ENCODE peak calls at places on chromosomes 6 and 20, in six cellular contexts. Z is tibial artery, A is brain microvascular endothelial cell, P is psoas muscle, K is kidney tubule cell, H is T-helper 1 cell. V is an unnamed sample.
A peak's percentile ranks its signal among the peaks of the same experiment; 100 is the strongest.

GRCh38 chr6:10256113-10256690 is 158.7 kb downstream of the TFAP2A start:
- DNase-seq in A (peak; percentile 11), Z (no peak), H (no peak), K (peak; percentile 40), P (no peak), V (no peak)

GRCh38 chr6:96089173-96089572 is 73.4 kb downstream of the FUT9 start:
- DNase-seq in P (no peak), H (no peak), Z (no peak), K (peak; percentile 12), A (no peak), V (no peak)

GRCh38 chr20:17225891-17226409 is 890 bp upstream of the PCSK2 start:
- DNase-seq in A (no peak), K (peak; percentile 28), H (no peak), P (peak; percentile 34), Z (no peak), V (no peak)

GRCh38 chr6:31901953-31902643 is at the start of gene ZBTB12:
- DNase-seq in H (peak; percentile 84), A (peak; percentile 89), K (peak; percentile 90), P (peak; percentile 93), Z (peak; percentile 87), V (peak; percentile 75)

GRCh38 chr20:36571564-36572504 is 1.6 kb upstream of the TGIF2 start:
- DNase-seq in H (no peak), K (no peak), P (no peak), A (no peak), Z (no peak), V (no peak)

GRCh38 chr6:446418-447366 is 55.1 kb downstream of the IRF4 start:
- DNase-seq in A (no peak), Z (no peak), H (peak; percentile 89), P (no peak), K (no peak), V (no peak)

GRCh38 chr6:20279608-20280287 is 67.5 kb upstream of the MBOAT1 start:
- DNase-seq in P (no peak), K (peak; percentile 50), A (no peak), H (no peak), Z (no peak), V (no peak)

GRCh38 chr20:13148402-13148801 is 72.7 kb upstream of the ISM1 start:
- DNase-seq in P (no peak), Z (no peak), A (no peak), H (no peak), K (no peak), V (no peak)

GRCh38 chr6:170210026-170210390 is 80.9 kb downstream of the DLL1 start:
- DNase-seq in A (no peak), H (no peak), K (no peak), P (no peak), Z (peak; percentile 6), V (no peak)

GRCh38 chr6:110190726-110191125 is 10.5 kb downstream of the CDC40 start:
- DNase-seq in K (no peak), Z (no peak), A (no peak), H (no peak), P (no peak), V (no peak)

GRCh38 chr20:60294627-60295026 is 336.4 kb downstream of the CDH26 start:
- DNase-seq in P (no peak), H (peak; percentile 5), K (no peak), Z (no peak), A (no peak), V (no peak)

GRCh38 chr6:133973109-133973971 is 20.3 kb downstream of the TBPL1 start:
- DNase-seq in A (no peak), Z (no peak), H (peak; percentile 46), P (no peak), K (peak; percentile 70), V (no peak)

GRCh38 chr6:154882107-154882506 is 113.0 kb upstream of the TIAM2 start:
- DNase-seq in K (peak; percentile 45), H (no peak), Z (no peak), P (no peak), A (no peak), V (no peak)

GRCh38 chr20:32466739-32467505 is 108.8 kb downstream of the ASXL1 start:
- DNase-seq in H (no peak), Z (no peak), K (no peak), A (no peak), P (peak; percentile 31), V (no peak)

GRCh38 chr6:159375014-159375413 is 205.8 kb downstream of the FNDC1 start:
- DNase-seq in Z (no peak), A (no peak), H (no peak), P (no peak), K (no peak), V (no peak)

GRCh38 chr6:110822248-110822647 is 7.0 kb upstream of the CDK19 start:
- DNase-seq in H (no peak), Z (no peak), A (no peak), P (no peak), K (no peak), V (no peak)

GRCh38 chr6:129007819-129008218 is 124.9 kb downstream of the LAMA2 start:
- DNase-seq in Z (no peak), K (no peak), H (no peak), P (no peak), A (no peak), V (no peak)

GRCh38 chr6:33505544-33506330 is 51.4 kb downstream of the ZBTB9 start:
- DNase-seq in H (no peak), Z (no peak), P (no peak), A (no peak), K (no peak), V (no peak)

GRCh38 chr6:3911614-3912336 is 62.6 kb downstream of the FAM50B start:
- DNase-seq in P (peak; percentile 68), K (peak; percentile 93), A (peak; percentile 95), H (no peak), Z (peak; percentile 58), V (peak; percentile 69)

GRCh38 chr6:1617466-1618304 is 8.0 kb downstream of the FOXC1 start:
- DNase-seq in Z (no peak), A (no peak), P (peak; percentile 27), H (no peak), K (peak; percentile 27), V (no peak)

GRCh38 chr6:46473866-46474265 is 17.4 kb downstream of the RCAN2 start:
- DNase-seq in K (peak; percentile 64), Z (no peak), H (no peak), A (peak; percentile 35), P (no peak), V (no peak)

GRCh38 chr20:46255440-46256104 is 52.7 kb downstream of the CDH22 start:
- DNase-seq in A (no peak), K (peak; percentile 94), P (peak; percentile 82), Z (peak; percentile 35), H (no peak), V (no peak)

GRCh38 chr6:8389034-8389818 is 46.1 kb downstream of the SLC35B3 start:
- DNase-seq in K (no peak), Z (no peak), A (no peak), P (no peak), H (no peak), V (no peak)

GRCh38 chr20:35007413-35007812 is 51.7 kb downstream of the MYH7B start:
- DNase-seq in P (no peak), K (no peak), Z (no peak), H (no peak), A (no peak), V (no peak)

GRCh38 chr20:62186887-62187866 is 4.3 kb downstream of the MTG2 start:
- DNase-seq in A (no peak), K (peak; percentile 23), P (no peak), Z (no peak), H (no peak), V (no peak)

GRCh38 chr20:10448270-10449156 is 13.4 kb downstream of the SLX4IP start:
- DNase-seq in H (no peak), P (no peak), Z (no peak), K (no peak), A (no peak), V (no peak)

V was measured in thoracic aorta.